ENCODE peak calls at places on chromosomes 1 and 21, in four cellular contexts. I is A549, S is K562, O is IMR-90. J is an unnamed sample.

GRCh38 chr1:100834779-100835645 is 59.6 kb downstream of the EXTL2 start:
- DNase-seq in S (peak), O (peak), I (peak), J (peak)

GRCh38 chr1:9186082-9186859 is 48.3 kb upstream of the H6PD start:
- DNase-seq in S (no peak), O (peak), I (no peak), J (no peak)

GRCh38 chr21:46191257-46191685 is 7.0 kb upstream of the SPATC1L start:
- DNase-seq in O (peak), S (peak), I (no peak), J (no peak)

GRCh38 chr21:14366998-14367397 is 15.9 kb downstream of the HSPA13 start:
- DNase-seq in S (no peak), O (no peak), I (no peak), J (no peak)

GRCh38 chr21:37087188-37087587 is 14.1 kb downstream of the TTC3 start:
- DNase-seq in O (peak), S (no peak), I (peak), J (no peak)

GRCh38 chr1:99621340-99621901 is 24.5 kb upstream of the PALMD start:
- DNase-seq in S (no peak), O (peak), I (no peak), J (no peak)

GRCh38 chr1:56397811-56398231 is 181.5 kb downstream of the PLPP3 start:
- DNase-seq in O (peak), I (no peak), S (no peak), J (no peak)

GRCh38 chr21:14964658-14965057 is 100.1 kb downstream of the NRIP1 start:
- DNase-seq in S (no peak), O (no peak), I (no peak), J (no peak)

GRCh38 chr1:48870596-48870995 is 93.9 kb upstream of the BEND5 start:
- DNase-seq in S (no peak), I (peak), O (no peak), J (no peak)

DNA sequence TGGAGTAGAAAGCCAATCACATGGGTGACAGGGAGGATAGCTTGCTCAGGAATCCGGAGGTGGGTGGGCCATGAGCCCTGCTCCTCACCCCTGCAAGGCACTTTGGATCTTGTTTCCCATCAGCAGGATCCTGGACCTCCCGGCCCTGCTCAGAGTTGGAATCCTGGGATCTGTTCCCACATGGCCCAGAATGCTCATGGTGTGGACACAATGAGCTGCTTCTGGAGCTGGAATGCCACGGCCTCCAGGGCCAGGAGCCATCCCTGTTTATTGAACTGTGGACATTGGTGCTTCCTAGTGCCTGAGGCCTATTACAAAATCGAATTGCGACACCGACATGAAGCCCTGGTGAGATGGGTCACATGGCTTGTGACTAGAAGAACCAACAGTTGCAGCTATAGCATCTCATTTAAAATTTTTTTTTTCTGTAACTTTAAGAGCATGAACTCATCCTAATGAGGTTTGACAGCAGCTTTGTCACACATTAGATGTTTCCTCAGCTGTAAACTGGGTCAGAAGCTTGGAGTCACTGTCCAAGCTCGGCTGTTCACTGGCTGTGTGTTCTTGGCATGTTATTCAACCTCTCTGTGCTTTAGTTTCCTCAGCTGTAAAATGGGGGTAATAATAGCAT is 40.4 kb upstream of the GOLT1A start:
- DNase-seq in O (peak), I (peak), S (no peak), J (peak)
- TF ChIP-seq MAZ in O (no peak), I (no peak), S (no peak), J (peak)

GRCh38 chr21:32698971-32699693 is 28.7 kb downstream of the SYNJ1 start:
- DNase-seq in I (no peak), O (peak), S (no peak), J (no peak)

GRCh38 chr21:32698286-32698685 is 29.5 kb downstream of the SYNJ1 start:
- DNase-seq in S (no peak), I (no peak), O (no peak), J (no peak)

GRCh38 chr21:32705139-32705538 is 22.7 kb downstream of the SYNJ1 start:
- DNase-seq in O (peak), S (no peak), I (no peak), J (no peak)

GRCh38 chr21:32705901-32706300 is 21.9 kb downstream of the SYNJ1 start:
- DNase-seq in I (no peak), O (no peak), S (no peak), J (no peak)

GRCh38 chr21:32702702-32703101 is 25.1 kb downstream of the SYNJ1 start:
- DNase-seq in I (peak), S (no peak), O (peak), J (no peak)
- TF ChIP-seq MAZ in I (no peak), S (no peak), O (no peak), J (no peak)

GRCh38 chr1:24980836-24981631 is 51.0 kb upstream of the RUNX3 start:
- DNase-seq in O (no peak), S (no peak), I (no peak), J (no peak)
- TF ChIP-seq MAZ in O (no peak), S (no peak), I (no peak), J (no peak)

DNA sequence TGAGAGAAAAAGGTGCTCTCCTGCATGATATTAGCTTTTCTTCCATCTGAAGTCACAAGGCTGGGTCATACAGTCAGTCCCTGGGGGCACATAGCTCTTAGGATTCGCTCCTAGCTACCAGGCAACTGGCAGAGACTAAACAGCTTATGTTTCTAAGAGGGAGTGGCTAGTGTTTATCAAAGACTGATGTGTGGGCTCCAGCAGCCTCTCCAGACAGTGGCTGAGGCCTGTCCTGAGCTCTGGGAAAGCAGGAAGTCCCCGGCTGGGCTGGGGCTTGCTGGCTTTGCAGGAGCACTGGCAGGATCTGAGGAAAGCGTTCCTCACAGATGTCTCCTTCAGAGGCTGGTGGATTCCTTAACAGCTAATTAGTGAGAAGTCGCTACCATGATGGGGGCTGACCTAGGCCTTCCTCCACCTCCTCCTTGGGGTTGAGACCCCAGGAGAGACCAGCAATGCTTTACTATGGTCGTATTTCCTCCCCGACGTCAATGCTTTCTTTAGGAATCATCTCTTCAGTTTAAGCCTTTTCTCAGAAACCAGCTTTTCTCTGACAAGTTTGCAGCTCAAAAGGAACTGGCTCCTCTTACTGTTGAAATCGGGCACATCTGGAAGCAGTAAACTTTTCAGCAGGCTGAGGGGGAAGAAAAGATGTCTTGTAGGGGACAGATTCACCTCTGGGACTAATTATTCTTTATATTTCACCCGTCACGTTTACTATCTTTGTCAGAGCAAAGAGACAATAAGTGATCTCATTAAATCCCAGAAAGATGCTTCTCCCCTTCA is 33.5 kb upstream of the HHAT start:
- DNase-seq in O (no peak), S (no peak), I (no peak), J (no peak)
- TF ChIP-seq MAZ in O (no peak), S (no peak), I (no peak), J (no peak)

DNA sequence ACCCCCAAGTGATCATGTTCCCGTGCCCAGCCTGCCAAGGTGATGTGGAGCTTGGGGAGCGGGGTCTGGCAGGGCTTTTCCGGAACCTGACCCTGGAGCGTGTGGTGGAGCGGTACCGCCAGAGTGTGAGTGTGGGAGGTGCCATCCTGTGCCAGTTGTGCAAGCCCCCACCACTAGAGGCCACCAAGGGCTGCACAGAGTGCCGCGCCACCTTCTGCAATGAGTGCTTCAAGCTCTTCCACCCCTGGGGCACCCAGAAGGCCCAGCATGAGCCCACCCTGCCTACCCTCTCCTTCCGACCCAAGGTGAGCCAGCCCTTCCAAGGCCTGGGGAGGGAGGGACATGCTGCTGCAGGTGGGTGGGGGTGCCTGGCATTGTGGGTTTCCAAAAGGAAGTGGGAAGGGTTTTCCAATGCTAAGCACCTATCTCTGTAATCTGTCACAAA is 2.3 kb downstream of the TRIM46 start:
- DNase-seq in I (peak), S (no peak), O (no peak), J (no peak)
- TF ChIP-seq MAZ in I (no peak), S (no peak), O (no peak), J (no peak)

GRCh38 chr1:6070450-6070974 is 24.8 kb downstream of the KCNAB2 start:
- DNase-seq in O (no peak), I (no peak), S (no peak), J (no peak)

GRCh38 chr1:6069573-6069972 is 23.9 kb downstream of the KCNAB2 start:
- DNase-seq in I (no peak), O (no peak), S (no peak), J (no peak)

GRCh38 chr1:6062670-6063069 is 17.0 kb downstream of the KCNAB2 start:
- DNase-seq in I (no peak), O (no peak), S (no peak), J (no peak)

GRCh38 chr1:6066680-6067079 is 21.0 kb downstream of the KCNAB2 start:
- DNase-seq in S (no peak), I (no peak), O (no peak), J (no peak)

DNA sequence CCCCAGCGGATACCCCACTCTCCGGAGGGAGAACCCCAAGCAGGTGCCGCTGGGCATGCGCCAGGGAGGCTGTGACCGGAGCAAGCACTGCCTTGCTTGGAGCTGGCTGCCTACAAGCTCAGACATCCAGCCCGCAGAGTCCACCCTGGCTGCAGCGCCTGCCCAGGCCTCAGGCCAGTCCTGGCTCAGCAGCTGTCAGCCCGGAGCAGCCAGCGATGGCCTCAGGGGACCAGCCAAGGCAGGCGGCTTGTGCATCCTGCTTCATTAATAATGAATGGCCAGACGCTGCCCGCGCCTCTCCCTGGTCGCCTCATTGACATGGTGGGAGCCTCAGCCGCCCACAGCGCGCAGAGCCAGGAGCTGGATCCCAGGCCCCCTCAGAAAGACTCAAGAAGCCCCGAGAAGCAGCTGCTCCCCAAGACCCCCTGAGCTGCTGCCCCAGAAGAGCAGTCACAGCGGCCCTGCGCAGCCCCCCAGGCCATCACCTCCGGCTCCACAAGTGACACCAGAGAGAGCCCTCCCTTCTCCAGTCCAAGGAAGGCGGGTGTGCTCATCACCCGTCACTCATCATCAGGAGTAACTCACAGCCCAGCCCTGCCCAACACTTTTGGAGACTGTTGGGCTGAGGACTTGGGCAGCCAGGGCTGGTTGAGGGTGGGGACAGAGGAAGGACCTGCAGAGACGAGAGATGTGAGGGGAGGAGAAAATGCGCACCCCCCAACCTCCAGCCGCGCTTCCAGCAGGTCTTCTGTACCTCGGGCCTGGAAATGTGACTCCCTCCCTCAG is 19.6 kb downstream of the KCNAB2 start:
- DNase-seq in S (no peak), O (no peak), I (no peak), J (no peak)
- TF ChIP-seq MAZ in S (no peak), O (no peak), I (no peak), J (no peak)

DNA sequence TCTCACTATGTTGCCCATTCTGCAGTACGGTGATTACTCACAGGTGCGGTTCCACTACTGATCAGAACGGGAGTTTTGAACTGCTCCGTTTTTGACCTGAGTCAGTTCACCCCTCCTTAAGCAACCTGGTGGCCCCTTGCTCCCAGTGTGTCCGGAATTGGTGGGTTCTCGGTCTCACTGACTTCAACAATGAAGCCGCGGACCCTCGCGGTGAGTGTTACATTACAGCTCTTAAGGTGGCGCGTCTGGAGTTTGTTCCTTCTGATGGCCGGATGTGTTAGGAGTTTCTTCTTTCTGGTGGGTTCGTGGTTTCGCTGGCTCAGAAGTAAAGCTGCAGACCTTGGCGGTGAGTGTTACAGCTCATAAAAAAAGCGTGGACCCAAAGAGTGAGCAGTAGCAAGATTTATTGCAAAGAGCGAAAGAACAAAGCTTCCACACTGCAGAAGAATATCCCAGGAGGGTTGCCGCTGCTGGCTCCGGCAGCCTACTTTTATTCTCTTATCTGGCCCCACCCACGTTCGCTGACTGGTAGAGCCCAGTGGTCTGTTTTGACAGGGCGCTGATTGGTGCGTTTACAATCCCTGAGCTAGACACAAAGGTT is 17.6 kb upstream of the PARP1 start:
- DNase-seq in S (no peak), O (no peak), I (no peak), J (no peak)
- TF ChIP-seq MAZ in S (no peak), O (no peak), I (no peak), J (no peak)

DNA sequence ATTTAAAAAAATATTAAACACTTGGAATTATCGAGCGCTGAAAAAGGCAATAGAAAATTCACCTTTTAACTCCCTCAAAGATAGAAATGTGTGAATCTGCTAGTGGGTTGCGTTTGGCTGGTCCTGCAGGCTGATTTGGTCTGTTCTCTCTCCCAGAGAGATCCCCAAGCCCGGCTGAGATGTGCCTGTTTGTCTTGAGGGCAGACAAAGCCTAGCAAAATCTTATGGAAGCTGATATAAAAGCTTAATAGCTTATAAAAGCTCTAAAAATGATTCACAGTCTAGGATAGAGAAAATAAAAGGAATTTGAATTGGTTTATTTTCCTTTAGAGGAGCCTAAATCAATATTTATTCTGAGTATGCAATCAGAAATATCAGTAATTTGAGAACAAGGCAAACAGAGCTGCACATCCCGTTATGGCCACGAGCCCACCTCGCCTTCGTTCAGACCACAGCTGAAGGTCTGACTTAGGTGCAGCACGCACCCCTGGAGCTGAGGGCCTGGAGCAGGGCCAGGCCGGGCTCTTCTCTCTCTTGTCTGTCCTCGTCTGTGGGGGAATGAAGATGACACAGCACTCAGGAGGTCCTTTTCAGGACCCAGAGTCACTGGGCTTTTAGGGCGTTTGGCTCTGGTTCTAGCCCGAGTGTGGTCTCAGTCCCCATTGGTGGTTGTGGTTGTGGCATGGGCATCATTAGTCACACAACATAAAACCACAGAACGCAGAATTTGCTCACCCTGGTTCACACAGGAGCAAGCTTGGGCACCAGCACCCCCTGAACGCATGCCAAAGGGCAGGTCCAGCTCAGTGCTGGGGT is 18.6 kb downstream of the PDE9A start:
- DNase-seq in S (no peak), O (no peak), I (no peak), J (peak)
- TF ChIP-seq MAZ in S (no peak), O (no peak), I (no peak), J (no peak)

GRCh38 chr1:206464456-206464964 is 5.8 kb upstream of the IKBKE start:
- DNase-seq in S (no peak), I (peak), O (peak), J (no peak)
- TF ChIP-seq MAZ in S (no peak), I (no peak), O (no peak), J (no peak)

J was measured in HepG2.